ENCODE peak calls at places on chromosomes 12 and 14, in five cellular contexts. N, C, Q, X and Z are unnamed samples.

GRCh38 chr12:94112116-94112515 is 36.3 kb upstream of the PLXNC1 start:
- DNase-seq in N (no peak), X (no peak), C (no peak), Q (no peak), Z (no peak)

GRCh38 chr12:55847603-55848329 is 5.0 kb upstream of the MMP19 start:
- DNase-seq in C (no peak), N (peak), X (no peak), Q (peak), Z (no peak)

GRCh38 chr12:123972448-123973401 is at the start of the genes CCDC92 and ZNF664:
- DNase-seq in C (peak), N (peak), Q (peak), X (peak), Z (peak)

GRCh38 chr14:30840086-30840779 is 34.1 kb upstream of the COCH start:
- DNase-seq in N (no peak), C (no peak), X (no peak), Q (no peak), Z (no peak)

GRCh38 chr14:65788876-65789859 is 376.6 kb downstream of the FUT8 start:
- DNase-seq in N (peak), X (no peak), C (no peak), Q (peak), Z (no peak)

GRCh38 chr12:129902371-129903091 is 1.3 kb downstream of the TMEM132D start:
- DNase-seq in X (peak), C (no peak), Q (no peak), N (no peak), Z (no peak)

GRCh38 chr12:117686911-117687377 is 281.8 kb downstream of the KSR2 start:
- DNase-seq in N (peak), Q (peak), X (no peak), C (peak), Z (no peak)

GRCh38 chr12:10397311-10397710 is 7.5 kb upstream of the KLRK1 start:
- DNase-seq in X (no peak), N (no peak), C (no peak), Q (no peak), Z (no peak)

GRCh38 chr14:36069535-36069900 is 107.0 kb downstream of the PTCSC3 start:
- DNase-seq in C (peak), X (peak), Q (peak), N (peak), Z (peak)

GRCh38 chr12:100239589-100239988 is 27.3 kb downstream of the DEPDC4 start:
- DNase-seq in X (no peak), C (no peak), N (no peak), Q (no peak), Z (no peak)

GRCh38 chr12:52224154-52224553 is 8.9 kb upstream of the KRT7 start:
- DNase-seq in C (no peak), Q (no peak), N (no peak), X (no peak), Z (no peak)

GRCh38 chr12:113479578-113480335 is 8.1 kb upstream of the LHX5 start:
- DNase-seq in Q (peak), N (peak), X (peak), C (no peak), Z (peak)

GRCh38 chr12:113109872-113110623 is 25.5 kb downstream of the RASAL1 start:
- DNase-seq in X (no peak), Q (no peak), N (no peak), C (no peak), Z (no peak)

GRCh38 chr12:49609875-49610154 is 4.4 kb upstream of the FAM186B start:
- DNase-seq in N (no peak), Q (no peak), X (no peak), C (no peak), Z (peak)

GRCh38 chr12:79121486-79121885 is 256.9 kb downstream of the SYT1 start:
- DNase-seq in N (peak), C (peak), X (no peak), Q (no peak), Z (peak)

GRCh38 chr12:25942709-25943108 is 15.8 kb upstream of the RASSF8 start:
- DNase-seq in X (no peak), Q (no peak), C (no peak), N (no peak), Z (no peak)

GRCh38 chr14:50010752-50011151 is 105.6 kb downstream of the VCPKMT start:
- DNase-seq in Q (no peak), X (no peak), N (no peak), C (no peak), Z (no peak)

GRCh38 chr14:50008562-50009355 is 107.6 kb downstream of the VCPKMT start:
- DNase-seq in N (no peak), C (no peak), X (no peak), Q (no peak), Z (peak)

GRCh38 chr14:50003213-50004021 is 110.5 kb downstream of the ARF6 start:
- DNase-seq in N (peak), X (peak), C (peak), Q (peak), Z (peak)

GRCh38 chr14:50006141-50006540 is 110.2 kb downstream of the VCPKMT start:
- DNase-seq in Q (no peak), C (no peak), N (peak), X (no peak), Z (no peak)

GRCh38 chr14:50007123-50007903 is 109.1 kb downstream of the VCPKMT start:
- DNase-seq in Q (no peak), X (no peak), C (no peak), N (no peak), Z (peak)
- TF ChIP-seq JUND in Q (no peak), X (no peak), C (no peak), N (no peak), Z (no peak)

DNA sequence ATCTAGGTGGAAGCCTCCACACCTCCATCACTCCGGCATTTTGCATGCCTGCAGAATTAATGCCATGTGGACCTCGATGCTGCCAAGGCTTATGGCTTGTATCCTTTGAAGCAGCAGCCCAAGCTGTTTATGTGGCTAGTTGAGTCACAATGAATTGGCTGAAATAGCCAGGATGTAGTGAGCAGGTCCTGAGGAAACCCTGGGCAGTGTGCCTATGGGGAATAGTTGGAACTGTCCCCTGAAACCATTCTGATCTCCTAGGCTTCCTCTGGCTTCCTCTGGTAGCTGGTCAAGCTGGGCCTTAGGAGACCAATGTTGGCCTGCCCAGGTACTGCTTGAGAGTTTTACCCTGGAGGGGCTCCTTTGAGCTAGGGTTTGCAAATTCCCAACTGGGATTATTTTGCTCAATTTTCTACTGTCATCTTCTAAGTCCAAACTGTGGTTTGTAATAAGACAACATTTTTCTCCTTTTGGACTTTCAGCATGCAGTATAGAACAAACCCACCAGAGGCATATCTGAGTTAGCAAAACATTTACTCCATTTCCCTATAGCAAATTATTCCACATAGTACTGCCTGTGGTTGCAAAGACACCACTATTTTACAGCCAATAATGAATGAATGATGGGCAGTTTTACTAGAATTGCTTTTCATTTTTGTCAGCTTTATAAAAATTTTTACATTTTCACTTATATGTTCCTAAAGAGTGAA is 85.1 kb upstream of the AMIGO2 start:
- DNase-seq in Q (no peak), X (no peak), C (no peak), N (no peak), Z (no peak)
- TF ChIP-seq JUND in Q (no peak), X (no peak), C (no peak), N (no peak), Z (no peak)

GRCh38 chr14:74038015-74038859 is 19.1 kb downstream of the BBOF1 start:
- DNase-seq in X (no peak), Q (peak), C (no peak), N (peak), Z (peak)
- TF ChIP-seq JUND in X (no peak), Q (no peak), C (no peak), N (no peak), Z (no peak)

GRCh38 chr14:55850803-55851202 is 267.4 kb upstream of the PELI2 start:
- DNase-seq in C (no peak), X (no peak), N (no peak), Q (no peak), Z (no peak)
- TF ChIP-seq JUND in C (no peak), X (no peak), N (no peak), Q (no peak), Z (no peak)

GRCh38 chr14:63157195-63157594 is 47.0 kb upstream of the RHOJ start:
- DNase-seq in C (no peak), N (no peak), Q (no peak), X (no peak), Z (no peak)

GRCh38 chr14:63155511-63156189 is 48.6 kb upstream of the RHOJ start:
- DNase-seq in C (no peak), X (no peak), Q (no peak), N (no peak), Z (no peak)
- TF ChIP-seq JUND in C (no peak), X (no peak), Q (no peak), N (peak), Z (no peak)

GRCh38 chr14:22095845-22096510 is 422.4 kb upstream of the OR4E1 start:
- DNase-seq in N (no peak), Q (peak), C (no peak), X (no peak), Z (no peak)
- TF ChIP-seq JUND in N (no peak), Q (no peak), C (no peak), X (no peak), Z (no peak)

GRCh38 chr14:59632381-59632780 is 55.8 kb upstream of the CCDC175 start:
- DNase-seq in C (peak), N (peak), Q (peak), X (peak), Z (no peak)
- TF ChIP-seq JUND in C (no peak), N (no peak), Q (no peak), X (no peak), Z (no peak)

GRCh38 chr14:53495846-53496343 is 342.8 kb upstream of the DDHD1 start:
- DNase-seq in X (no peak), Q (no peak), C (no peak), N (no peak), Z (no peak)
- TF ChIP-seq JUND in X (no peak), Q (no peak), C (no peak), N (no peak), Z (no peak)